ENCODE peak calls at places on chromosomes 6 and 20, in ten cellular contexts. Q is Peyer's patch, W is breast epithelium, E is IMR-90, H is uterus, G is esophagus muscularis mucosa, J is heart left ventricle, Y is K562, T is HCT116, B is adrenal gland. K is an unnamed sample.

GRCh38 chr6:137571854-137572253 is 77.7 kb upstream of the OLIG3 start:
- DNase-seq in G (no peak), B (peak), E (peak), H (no peak), W (no peak), J (no peak), T (peak), Y (peak), Q (peak), K (no peak)

GRCh38 chr6:53752856-53753255 is 41.9 kb upstream of the LRRC1 start:
- DNase-seq in Y (no peak), G (no peak), W (no peak), B (no peak), J (no peak), H (no peak), T (no peak), Q (no peak), E (peak), K (no peak)

GRCh38 chr20:41510847-41511453 is 107.2 kb downstream of the CHD6 start:
- DNase-seq in B (no peak), J (no peak), W (no peak), G (no peak), T (no peak), E (no peak), H (no peak), Q (no peak), Y (no peak), K (no peak)

GRCh38 chr6:162721404-162721687 is 6.2 kb downstream of the PRKN start:
- DNase-seq in E (no peak), T (no peak), B (no peak), G (no peak), Y (no peak), J (no peak), H (no peak), W (no peak), Q (no peak), K (no peak)

GRCh38 chr6:57173886-57174510 is 1.9 kb downstream of the BAG2 start:
- DNase-seq in E (peak), Y (no peak), J (no peak), B (no peak), W (no peak), T (peak), H (peak), G (no peak), Q (no peak), K (no peak)

GRCh38 chr20:53660947-53661381 is 67.3 kb upstream of the ZNF217 start:
- DNase-seq in B (no peak), E (peak), H (no peak), T (no peak), Q (no peak), W (no peak), G (no peak), J (no peak), Y (no peak), K (no peak)

GRCh38 chr20:61117725-61118124 is 134.3 kb upstream of the CDH4 start:
- DNase-seq in J (no peak), G (no peak), W (no peak), T (no peak), E (peak), Y (no peak), B (no peak), H (no peak), Q (no peak), K (no peak)

GRCh38 chr6:114049367-114049966 is 78.5 kb upstream of the HDAC2 start:
- DNase-seq in W (no peak), Q (no peak), Y (no peak), G (no peak), H (no peak), T (peak), E (peak), B (no peak), J (no peak), K (no peak)

GRCh38 chr6:34055223-34055933 is 90.5 kb downstream of the GRM4 start:
- DNase-seq in G (no peak), T (peak), Q (peak), J (peak), E (peak), H (peak), Y (peak), B (peak), W (peak), K (peak)

GRCh38 chr20:9572690-9573089 is 58.3 kb downstream of the LAMP5 start:
- DNase-seq in J (no peak), E (no peak), W (no peak), B (no peak), Y (no peak), Q (no peak), G (no peak), T (no peak), H (no peak), K (no peak)

GRCh38 chr6:160036331-160036695 is 67.4 kb downstream of the IGF2R start:
- DNase-seq in B (no peak), G (peak), H (no peak), E (no peak), Y (no peak), J (no peak), W (no peak), Q (no peak), T (no peak), K (no peak)

GRCh38 chr6:43308101-43308989 is at the start of gene CRIP3:
- DNase-seq in G (no peak), E (no peak), B (peak), H (peak), J (peak), T (no peak), Q (peak), W (peak), Y (peak), K (peak)

GRCh38 chr6:33990061-33990541 is 155.8 kb downstream of the GRM4 start:
- DNase-seq in G (no peak), Y (no peak), E (no peak), T (no peak), H (peak), W (no peak), J (no peak), Q (peak), B (no peak), K (no peak)

GRCh38 chr20:16821211-16822089 is 73.3 kb downstream of the OTOR start:
- DNase-seq in Y (peak), B (no peak), G (no peak), Q (no peak), W (no peak), E (peak), H (no peak), T (peak), J (no peak), K (no peak)

GRCh38 chr20:503048-503737 is 40.4 kb downstream of the CSNK2A1 start:
- DNase-seq in Y (no peak), W (no peak), E (no peak), T (no peak), Q (no peak), J (no peak), G (no peak), H (no peak), B (no peak), K (no peak)

GRCh38 chr6:9875605-9876353 is 539.1 kb downstream of the TFAP2A start:
- DNase-seq in J (no peak), T (no peak), W (no peak), Q (no peak), B (no peak), H (no peak), G (no peak), Y (no peak), E (peak), K (no peak)

GRCh38 chr20:31712564-31713311 is 9.9 kb downstream of the BCL2L1 start:
- DNase-seq in J (peak), H (peak), B (peak), W (peak), E (peak), T (peak), Q (peak), Y (no peak), G (peak), K (peak)

GRCh38 chr20:20037960-20038359 is 14.3 kb downstream of the CRNKL1 start:
- DNase-seq in W (no peak), Y (no peak), G (no peak), H (no peak), T (no peak), B (no peak), Q (no peak), J (no peak), E (peak), K (no peak)
- H3K27ac ChIP-seq in W (no peak), Y (no peak), G (peak), H (peak), T (no peak), B (no peak), Q (no peak), J (no peak), E (peak), K (no peak)

GRCh38 chr6:155493694-155494143 is 38.1 kb upstream of the NOX3 start:
- DNase-seq in J (peak), G (no peak), Q (peak), W (peak), H (peak), T (peak), B (peak), E (peak), Y (no peak), K (peak)
- TF ChIP-seq POLR2A in J (no peak), G (no peak), Q (no peak), W (no peak), H (no peak), T (no peak), B (no peak), E (peak), Y (no peak), K (no peak)

DNA sequence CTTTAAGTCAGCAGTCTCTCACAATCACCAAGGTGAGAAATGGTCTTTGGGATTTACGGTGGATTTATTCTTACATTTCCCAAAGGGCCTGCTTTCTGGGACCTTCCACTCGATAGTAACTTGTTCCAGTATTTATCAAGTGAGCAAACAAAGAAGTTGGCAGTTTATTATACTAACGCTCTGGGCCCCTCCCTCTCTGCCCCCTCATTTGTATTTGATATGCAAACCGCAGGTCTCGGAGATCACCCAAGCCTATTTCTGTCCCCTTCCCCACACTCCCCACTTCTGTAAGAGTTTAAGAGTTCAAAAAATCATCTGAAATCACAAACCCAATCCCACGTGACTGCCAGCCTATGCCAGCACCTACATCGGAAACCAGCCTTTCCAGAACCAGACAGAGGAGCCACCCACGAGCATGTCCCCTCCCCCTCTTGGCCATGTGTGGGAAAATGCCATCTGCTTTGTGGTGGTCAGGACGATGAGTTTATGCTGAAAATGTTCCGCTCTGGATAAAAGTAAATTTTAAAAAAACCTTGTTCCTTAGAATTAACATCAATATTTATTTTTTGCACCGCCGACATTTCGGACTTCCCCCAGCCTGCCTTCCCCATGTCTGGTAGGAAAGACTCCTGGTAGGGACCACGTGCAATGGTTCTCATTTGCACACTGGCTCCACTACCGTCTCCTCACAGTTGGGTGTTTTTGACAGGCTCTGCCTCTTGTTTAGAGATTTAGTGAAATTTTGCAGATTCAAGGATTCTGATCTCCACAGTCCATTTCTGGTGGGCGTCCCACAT is 281.0 kb downstream of the TFAP2C start:
- DNase-seq in W (no peak), E (no peak), Q (no peak), H (no peak), G (no peak), Y (no peak), B (no peak), T (no peak), J (no peak), K (peak)
- H3K27ac ChIP-seq in W (no peak), E (no peak), Q (no peak), H (no peak), G (no peak), Y (no peak), B (no peak), T (no peak), J (no peak), K (peak)

GRCh38 chr20:37567671-37568588 is 40.3 kb upstream of the BLCAP start:
- DNase-seq in B (peak), J (no peak), T (no peak), Y (no peak), W (no peak), H (no peak), E (no peak), Q (peak), G (peak), K (no peak)
- TF ChIP-seq POLR2A in B (no peak), J (no peak), T (no peak), Y (no peak), W (no peak), H (no peak), E (no peak), Q (no peak), G (no peak), K (no peak)

GRCh38 chr6:128659878-128660622 is 139.7 kb upstream of the PTPRK start:
- DNase-seq in G (no peak), Q (no peak), J (no peak), W (no peak), Y (no peak), H (no peak), B (no peak), T (no peak), E (no peak), K (no peak)

GRCh38 chr6:128657181-128657580 is 136.8 kb upstream of the PTPRK start:
- DNase-seq in G (no peak), B (no peak), J (no peak), H (no peak), T (no peak), E (peak), Q (no peak), Y (no peak), W (no peak), K (no peak)

GRCh38 chr6:128655978-128656498 is 135.6 kb upstream of the PTPRK start:
- DNase-seq in W (no peak), T (peak), Q (no peak), J (no peak), G (no peak), H (no peak), Y (no peak), B (no peak), E (peak), K (no peak)
- H3K27ac ChIP-seq in W (no peak), T (peak), Q (no peak), J (no peak), G (no peak), H (no peak), Y (no peak), B (no peak), E (peak), K (no peak)

DNA sequence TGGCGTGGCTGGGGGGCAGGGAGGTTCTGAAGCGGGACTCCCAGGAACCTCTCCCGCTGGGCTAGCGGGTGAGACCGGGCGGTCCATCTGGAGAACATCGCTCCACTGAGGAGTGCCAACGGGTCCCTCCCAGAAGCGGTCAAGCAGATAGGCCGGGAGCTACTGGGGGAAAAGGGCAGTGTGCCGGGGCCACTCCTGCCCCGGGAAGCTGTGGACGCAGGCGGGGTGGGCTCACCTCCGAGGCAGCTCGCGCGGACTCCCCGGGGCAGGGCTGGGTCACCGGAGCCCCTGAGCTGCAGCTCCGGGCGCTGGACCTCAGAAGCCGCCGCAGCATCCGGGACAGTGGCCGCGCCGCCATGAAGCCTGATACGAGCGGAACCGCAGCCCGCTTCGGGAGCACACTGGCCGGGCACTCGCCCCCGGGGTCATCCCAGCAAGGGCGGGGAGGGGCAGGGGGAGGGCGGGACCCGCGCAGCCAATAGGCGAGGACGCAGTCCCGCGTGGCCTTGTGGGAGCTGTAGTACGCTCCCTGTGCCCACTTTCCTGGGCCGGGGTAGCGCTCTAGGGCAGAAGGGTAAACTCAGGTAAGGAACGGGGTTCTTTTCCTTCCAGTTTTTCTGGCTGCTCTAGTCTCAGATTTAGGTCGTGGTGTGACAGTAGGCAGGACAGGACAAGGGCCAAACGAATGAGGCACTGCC is at the start of gene MOCS1:
- DNase-seq in E (peak), J (peak), T (peak), B (peak), W (peak), Q (peak), Y (peak), H (peak), G (peak), K (peak)
- TF ChIP-seq POLR2A in E (no peak), J (peak), T (no peak), B (peak), W (no peak), Q (peak), Y (peak), H (peak), G (no peak), K (peak)

DNA sequence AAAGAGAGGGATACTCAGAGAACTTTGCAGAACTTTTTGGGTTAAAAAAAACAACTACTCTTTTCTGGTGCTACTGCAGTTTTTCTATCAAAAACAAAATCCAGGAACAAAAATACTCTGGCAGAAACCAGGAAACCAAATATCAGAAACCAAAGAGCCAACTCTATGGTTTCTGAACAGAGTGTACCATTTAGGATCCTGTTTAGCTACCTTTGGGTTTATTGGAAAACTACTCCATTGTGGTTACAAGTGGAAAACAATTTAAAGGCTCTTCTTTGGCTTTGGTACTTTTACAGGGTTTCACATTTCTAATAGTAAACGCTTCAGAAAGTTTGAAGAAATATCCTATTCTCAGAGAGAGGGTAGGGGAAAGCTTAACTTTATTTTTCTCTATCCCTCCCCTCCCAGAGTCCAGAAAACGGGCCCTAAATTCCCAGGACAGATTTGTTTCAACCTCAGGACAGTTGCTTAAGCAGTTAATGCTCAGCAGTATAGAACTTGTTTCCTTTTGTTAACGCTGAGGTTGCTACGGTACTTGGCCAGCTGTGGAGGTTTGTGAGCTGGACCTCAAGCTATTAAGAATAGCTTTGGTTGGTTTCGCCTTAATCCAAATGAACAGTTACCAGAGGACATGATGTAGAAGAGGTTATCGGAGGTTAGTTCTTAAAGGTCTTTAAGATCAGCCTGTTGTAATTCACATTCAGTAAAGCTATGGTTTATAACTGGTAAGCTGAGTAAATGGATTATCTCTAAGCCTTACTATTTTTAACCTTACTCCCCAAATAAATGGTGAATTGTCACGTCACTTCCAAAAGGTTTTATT is 47.9 kb downstream of the FOXO3 start:
- DNase-seq in B (no peak), J (no peak), G (no peak), T (no peak), E (peak), Q (no peak), Y (no peak), H (no peak), W (no peak), K (no peak)
- H3K27ac ChIP-seq in B (no peak), J (peak), G (peak), T (no peak), E (no peak), Q (peak), Y (no peak), H (peak), W (peak), K (peak)

DNA sequence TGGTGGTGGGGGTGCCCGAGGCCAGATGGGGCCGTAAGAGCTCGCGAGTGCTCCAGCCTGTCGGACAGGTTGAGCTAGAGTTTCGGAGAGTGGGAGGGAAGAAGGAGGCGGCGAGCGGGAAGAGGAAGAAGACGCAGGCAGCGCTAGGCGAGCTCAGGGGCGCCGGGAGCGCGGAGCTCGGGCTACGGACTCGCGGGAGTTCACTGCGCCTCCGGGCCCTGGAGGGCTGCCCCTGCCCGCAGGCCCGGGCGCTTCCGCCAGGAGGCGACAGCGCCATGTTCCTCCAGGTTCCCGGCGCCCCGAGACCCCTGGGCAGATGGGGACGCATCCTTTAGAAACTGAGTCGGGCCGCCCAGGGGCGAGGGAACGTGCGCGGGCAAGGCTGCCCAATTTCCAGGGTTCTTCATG is 984 bp downstream of the TFAP2C start:
- DNase-seq in Y (peak), Q (no peak), E (no peak), J (no peak), W (peak), T (peak), G (no peak), B (no peak), H (peak), K (peak)
- TF ChIP-seq POLR2A in Y (no peak), Q (no peak), E (no peak), J (no peak), W (peak), T (no peak), G (no peak), B (no peak), H (no peak), K (peak)

GRCh38 chr6:52081237-52081636 is 6.2 kb downstream of the PKHD1 start:
- DNase-seq in B (no peak), E (no peak), H (no peak), Q (no peak), Y (no peak), W (no peak), T (no peak), G (no peak), J (no peak), K (no peak)

GRCh38 chr6:52074155-52074554 is 13.3 kb downstream of the PKHD1 start:
- DNase-seq in W (no peak), G (no peak), J (no peak), B (no peak), Q (no peak), T (no peak), H (no peak), E (no peak), Y (peak), K (no peak)

GRCh38 chr6:52077180-52077884 is 10.1 kb downstream of the PKHD1 start:
- DNase-seq in E (no peak), T (no peak), Y (no peak), G (no peak), J (no peak), B (no peak), W (no peak), Q (no peak), H (no peak), K (no peak)

GRCh38 chr6:52076791-52077179 is 10.6 kb downstream of the PKHD1 start:
- DNase-seq in G (no peak), H (no peak), W (no peak), B (no peak), T (no peak), J (no peak), E (no peak), Y (no peak), Q (no peak), K (no peak)

GRCh38 chr6:52077961-52078613 is 9.3 kb downstream of the PKHD1 start:
- DNase-seq in W (no peak), H (no peak), Y (no peak), G (no peak), E (no peak), J (no peak), T (no peak), Q (no peak), B (no peak), K (no peak)
- H3K27ac ChIP-seq in W (no peak), H (no peak), Y (no peak), G (no peak), E (no peak), J (no peak), T (no peak), Q (no peak), B (no peak), K (no peak)

GRCh38 chr20:57409316-57409671 is 18.1 kb downstream of the RBM38 start:
- DNase-seq in B (no peak), Y (no peak), J (peak), G (no peak), W (no peak), Q (no peak), E (no peak), T (no peak), H (no peak), K (no peak)

GRCh38 chr20:57408536-57409233 is 17.5 kb downstream of the RBM38 start:
- DNase-seq in E (no peak), Q (no peak), W (no peak), Y (no peak), H (no peak), G (no peak), B (no peak), T (no peak), J (peak), K (no peak)

GRCh38 chr20:57405236-57406016 is 14.2 kb downstream of the RBM38 start:
- DNase-seq in B (no peak), G (no peak), J (peak), Y (no peak), Q (no peak), E (no peak), W (no peak), T (no peak), H (no peak), K (no peak)

GRCh38 chr20:57408131-57408530 is 16.9 kb downstream of the RBM38 start:
- DNase-seq in T (no peak), B (no peak), H (no peak), Q (no peak), J (peak), W (no peak), E (peak), G (no peak), Y (no peak), K (no peak)

GRCh38 chr20:57407541-57407956 is 16.4 kb downstream of the RBM38 start:
- DNase-seq in E (no peak), Q (no peak), Y (no peak), J (peak), W (no peak), H (no peak), G (no peak), T (no peak), B (no peak), K (no peak)
- TF ChIP-seq POLR2A in E (no peak), Q (no peak), Y (no peak), J (no peak), W (no peak), H (no peak), G (no peak), T (no peak), B (no peak), K (no peak)

K was measured in prostate gland.